ENCODE peak calls at places on chromosomes 4 and X, in eight cellular contexts. Z is activated T-cell treated with anti-CD3 and anti-CD28 coated beads, Interleukin-2, amount 50 U/mL, for 4 hours; B is activated CD8-positive, alpha-beta memory T cell treated with anti-CD3 and anti-CD28 coated beads, Interleukin-2, amount 50 U/mL, for 48 hours; S is MV-4-11; U is HCEC 1CT; J is nephron progenitor cell; Y is WERI-Rb-1; A is ovary. E is an unnamed sample.

GRCh38 chrX:18873189-18873791 is 110.6 kb downstream of the PHKA2 start:
- DNase-seq in Z (no peak), B (no peak), S (no peak), U (peak), J (no peak), Y (no peak), A (no peak), E (no peak)

GRCh38 chrX:576904-577303 is 53.7 kb upstream of the SHOX start:
- DNase-seq in Z (no peak), B (no peak), S (no peak), U (no peak), J (no peak), Y (no peak), A (no peak), E (no peak)

GRCh38 chrX:39758791-39759525 is 338.8 kb downstream of the BCOR start:
- DNase-seq in Z (no peak), B (no peak), S (no peak), U (no peak), J (no peak), Y (peak), A (peak), E (no peak)

GRCh38 chr4:891747-892146 is 40.4 kb downstream of the GAK start:
- DNase-seq in Z (no peak), B (no peak), S (no peak), U (no peak), J (peak), Y (peak), A (no peak), E (no peak)

GRCh38 chr4:119655111-119655837 is 26.7 kb upstream of the PDE5A start:
- DNase-seq in Z (no peak), B (no peak), S (no peak), U (no peak), J (no peak), Y (no peak), A (no peak), E (no peak)

GRCh38 chrX:19735244-19735643 is 152.2 kb downstream of the SH3KBP1 start:
- DNase-seq in Z (no peak), B (no peak), S (no peak), U (no peak), J (no peak), Y (no peak), A (no peak), E (no peak)

GRCh38 chrX:133151320-133151719 is 54.4 kb upstream of the USP26 start:
- DNase-seq in Z (no peak), B (no peak), S (no peak), U (no peak), J (no peak), Y (no peak), A (no peak), E (no peak)

GRCh38 chrX:70293621-70294020 is 3.7 kb downstream of the KIF4A start:
- DNase-seq in Z (no peak), B (no peak), S (no peak), U (peak), J (no peak), Y (no peak), A (no peak), E (no peak)

GRCh38 chr4:123939621-123940020 is 543.0 kb downstream of the SPRY1 start:
- DNase-seq in Z (no peak), B (no peak), S (no peak), U (peak), J (no peak), Y (no peak), A (no peak), E (no peak)

GRCh38 chrX:16743604-16744325 is 24.4 kb downstream of the SYAP1 start:
- DNase-seq in Z (no peak), B (no peak), S (no peak), U (peak), J (no peak), Y (no peak), A (no peak), E (no peak)

GRCh38 chrX:69314436-69315348 is 149.4 kb upstream of the PJA1 start:
- DNase-seq in Z (no peak), B (no peak), S (no peak), U (no peak), J (no peak), Y (peak), A (no peak), E (peak)

GRCh38 chr4:163558539-163559044 is 64.1 kb downstream of the TMA16 start:
- DNase-seq in Z (no peak), B (no peak), S (peak), U (peak), J (no peak), Y (no peak), A (no peak), E (no peak)

GRCh38 chr4:173091362-173091761 is 77.2 kb upstream of the GALNT7 start:
- DNase-seq in Z (no peak), B (no peak), S (no peak), U (no peak), J (no peak), Y (no peak), A (no peak), E (no peak)

GRCh38 chrX:53714580-53715335 is 28.2 kb upstream of the HUWE1 start:
- DNase-seq in Z (peak), B (peak), S (peak), U (peak), J (no peak), Y (no peak), A (no peak), E (no peak)

GRCh38 chr4:130233377-130234047 is 1137.6 kb downstream of the C4orf33 start:
- DNase-seq in Z (no peak), B (no peak), S (peak), U (peak), J (no peak), Y (no peak), A (no peak), E (no peak)

GRCh38 chrX:129984196-129984962 is 1.9 kb downstream of the BCORL1 start:
- DNase-seq in Z (peak), B (peak), S (no peak), U (no peak), J (peak), Y (peak), A (peak), E (peak)

GRCh38 chr4:184510431-184510830 is 36.1 kb upstream of the IRF2 start:
- DNase-seq in Z (no peak), B (no peak), S (peak), U (no peak), J (no peak), Y (no peak), A (no peak), E (no peak)

GRCh38 chr4:144014808-144015207 is 4.4 kb downstream of the GYPB start:
- DNase-seq in Z (no peak), B (no peak), S (no peak), U (no peak), J (no peak), Y (no peak), A (no peak), E (no peak)

GRCh38 chrX:39577206-39577605 is 520.6 kb downstream of the BCOR start:
- DNase-seq in Z (no peak), B (no peak), S (no peak), U (no peak), J (no peak), Y (no peak), A (no peak), E (no peak)

GRCh38 chr4:177986236-177986635 is 544.0 kb upstream of the AGA start:
- DNase-seq in Z (no peak), B (no peak), S (no peak), U (no peak), J (no peak), Y (no peak), A (no peak), E (no peak)

GRCh38 chr4:46404961-46405360 is 15.0 kb upstream of the GABRA2 start:
- DNase-seq in Z (no peak), B (no peak), S (no peak), U (no peak), J (peak), Y (peak), A (no peak), E (peak)

GRCh38 chr4:60241886-60242285 is 958.2 kb upstream of the ADGRL3 start:
- DNase-seq in Z (no peak), B (no peak), S (no peak), U (no peak), J (peak), Y (no peak), A (no peak), E (no peak)

GRCh38 chr4:100290585-100290984 is 100.3 kb upstream of the DDIT4L start:
- DNase-seq in Z (no peak), B (no peak), S (no peak), U (peak), J (no peak), Y (no peak), A (no peak), E (no peak)

GRCh38 chrX:103792916-103793540 is 16.4 kb downstream of the PLP1 start:
- DNase-seq in Z (no peak), B (no peak), S (peak), U (peak), J (no peak), Y (no peak), A (no peak), E (no peak)

GRCh38 chr4:29708473-29708872 is 1011.7 kb upstream of the PCDH7 start:
- DNase-seq in Z (no peak), B (no peak), S (peak), U (no peak), J (no peak), Y (no peak), A (no peak), E (no peak)

GRCh38 chrX:117996918-117997480 is 119.6 kb downstream of the KLHL13 start:
- DNase-seq in Z (no peak), B (no peak), S (no peak), U (no peak), J (no peak), Y (no peak), A (no peak), E (no peak)

GRCh38 chrX:69137371-69137881 is 27.8 kb downstream of the PJA1 start:
- DNase-seq in Z (no peak), B (no peak), S (no peak), U (peak), J (peak), Y (no peak), A (peak), E (no peak)

GRCh38 chr4:76665139-76665538 is 230.1 kb downstream of the SHROOM3 start:
- DNase-seq in Z (no peak), B (no peak), S (no peak), U (peak), J (no peak), Y (no peak), A (no peak), E (peak)

GRCh38 chrX:39063702-39064101 is 262.4 kb downstream of the MID1IP1 start:
- DNase-seq in Z (no peak), B (no peak), S (no peak), U (no peak), J (no peak), Y (no peak), A (no peak), E (no peak)

GRCh38 chr4:20395160-20395773 is 143.6 kb downstream of the SLIT2 start:
- DNase-seq in Z (no peak), B (peak), S (no peak), U (peak), J (peak), Y (peak), A (no peak), E (no peak)